ENCODE peak calls at places on chromosomes 7 and 10, in six cellular contexts. Z, J, K, A, M and F are unnamed samples.
A peak's percentile ranks its signal among the peaks of the same experiment; 100 is the strongest.

GRCh38 chr7:133575726-133576125 is 322.8 kb downstream of the EXOC4 start:
- DNase-seq in Z (no peak), K (no peak), J (no peak), M (no peak), A (no peak), F (no peak)

GRCh38 chr7:128206017-128206746 is 34.9 kb upstream of the LEP start:
- DNase-seq in M (no peak), A (no peak), Z (no peak), J (no peak), K (no peak), F (no peak)

GRCh38 chr10:100043796-100044195 is 34.0 kb upstream of the DNMBP start:
- DNase-seq in M (peak; percentile 59), A (peak; percentile 58), J (no peak), Z (no peak), K (no peak), F (no peak)

GRCh38 chr7:101315336-101315735 is 6.3 kb downstream of the IFT22 start:
- DNase-seq in J (peak; percentile 88), M (no peak), K (peak; percentile 41), Z (peak; percentile 45), A (no peak), F (no peak)

GRCh38 chr10:5594271-5595036 is 69.7 kb downstream of the CALML3 start:
- DNase-seq in K (no peak), Z (no peak), A (no peak), J (no peak), M (no peak), F (no peak)

GRCh38 chr10:116708386-116708785 is 34.0 kb downstream of the HSPA12A start:
- DNase-seq in M (no peak), J (no peak), Z (no peak), A (no peak), K (no peak), F (no peak)

GRCh38 chr10:43258032-43258921 is 8.6 kb downstream of the RASGEF1A start:
- DNase-seq in K (no peak), M (peak; percentile 12), Z (no peak), A (no peak), J (no peak), F (no peak)

GRCh38 chr10:27155073-27155754 is at the start of gene MASTL:
- DNase-seq in A (peak; percentile 93), Z (peak; percentile 93), M (peak; percentile 96), K (peak; percentile 91), J (peak; percentile 97), F (peak; percentile 90)

GRCh38 chr10:95675403-95676116 is 18.2 kb downstream of the TCTN3 start:
- DNase-seq in Z (no peak), K (no peak), J (no peak), A (no peak), M (no peak), F (no peak)

GRCh38 chr10:112960151-112960681 is 10.2 kb downstream of the TCF7L2 start:
- DNase-seq in M (no peak), Z (no peak), K (no peak), J (no peak), A (no peak), F (no peak)

GRCh38 chr7:137980308-137980707 is 21.6 kb downstream of the CREB3L2 start:
- DNase-seq in M (no peak), K (no peak), J (no peak), A (no peak), Z (no peak), F (no peak)

GRCh38 chr10:19549503-19549902 is 266.7 kb upstream of the PLXDC2 start:
- DNase-seq in Z (no peak), K (no peak), A (no peak), J (no peak), M (no peak), F (no peak)

GRCh38 chr7:88040694-88041093 is 106.6 kb downstream of the ADAM22 start:
- DNase-seq in K (no peak), Z (no peak), J (no peak), M (no peak), A (no peak), F (no peak)

GRCh38 chr7:121960678-121961461 is 87.9 kb downstream of the PTPRZ1 start:
- DNase-seq in Z (no peak), J (no peak), K (no peak), A (no peak), M (no peak), F (no peak)

GRCh38 chr10:24241536-24241935 is 32.6 kb downstream of the KIAA1217 start:
- DNase-seq in A (no peak), M (no peak), J (no peak), K (no peak), Z (no peak), F (no peak)

GRCh38 chr10:80541144-80541750 is 3.5 kb downstream of the SH2D4B start:
- DNase-seq in M (no peak), K (no peak), A (peak; percentile 76), Z (no peak), J (peak; percentile 51), F (no peak)

GRCh38 chr10:70733051-70733450 is 52.1 kb downstream of the TBATA start:
- DNase-seq in J (no peak), A (no peak), K (no peak), Z (no peak), M (no peak), F (no peak)

GRCh38 chr7:63023182-63023787 is 975.4 kb upstream of the ZNF722 start:
- DNase-seq in M (no peak), Z (no peak), J (no peak), K (no peak), A (no peak), F (no peak)